ENCODE peak calls at places on chromosomes 12 and 14, in seven cellular contexts. N, Q, U, T, X, R and L are unnamed samples. For H3K4me1, the result is how much of the 10 kb centered on the place peaks cover.

GRCh38 chr12:54650409-54650808 is 2.2 kb upstream of the DCD start:
- DNase-seq in N (no peak), Q (no peak), U (no peak), T (no peak), X (no peak), R (no peak), L (no peak)

GRCh38 chr12:112375105-112375504 is 7.1 kb downstream of the HECTD4 start:
- DNase-seq in N (no peak), Q (no peak), U (no peak), T (no peak), X (peak), R (no peak), L (no peak)

GRCh38 chr12:42587564-42588307 is 1.8 kb downstream of the PRICKLE1 start:
- DNase-seq in N (no peak), Q (no peak), U (no peak), T (no peak), X (peak), R (no peak), L (no peak)

GRCh38 chr12:49942921-49943662 is 7.4 kb upstream of the AQP2 start:
- DNase-seq in N (no peak), Q (peak), U (peak), T (peak), X (peak), R (no peak), L (no peak)

GRCh38 chr12:24778486-24779304 is 170.2 kb downstream of the BCAT1 start:
- DNase-seq in N (no peak), Q (no peak), U (no peak), T (peak), X (no peak), R (no peak), L (no peak)

GRCh38 chr14:77026930-77027537 is 1.5 kb downstream of the IRF2BPL start:
- DNase-seq in N (peak), Q (peak), U (no peak), T (no peak), X (peak), R (peak), L (no peak)

GRCh38 chr12:40145896-40146295 is 40.0 kb upstream of the SLC2A13 start:
- DNase-seq in N (no peak), Q (no peak), U (no peak), T (no peak), X (no peak), R (no peak), L (no peak)

GRCh38 chr12:87428701-87429277 is 600.4 kb downstream of the C12orf50 start:
- DNase-seq in N (no peak), Q (no peak), U (no peak), T (no peak), X (no peak), R (no peak), L (no peak)

GRCh38 chr14:37021406-37021805 is 151.0 kb downstream of the SLC25A21 start:
- DNase-seq in N (no peak), Q (no peak), U (no peak), T (no peak), X (no peak), R (no peak), L (no peak)

GRCh38 chr12:132352896-132353800 is 23.8 kb upstream of the GALNT9 start:
- DNase-seq in N (no peak), Q (peak), U (no peak), T (no peak), X (no peak), R (no peak), L (peak)

GRCh38 chr14:49861581-49861922 is 9.0 kb upstream of the NEMF start:
- DNase-seq in N (peak), Q (peak), U (peak), T (peak), X (peak), R (peak), L (no peak)

GRCh38 chr12:104522985-104523719 is 66.4 kb downstream of the CHST11 start:
- DNase-seq in N (no peak), Q (no peak), U (no peak), T (peak), X (no peak), R (no peak), L (no peak)

GRCh38 chr12:46659844-46660243 is 166.0 kb downstream of the SLC38A4 start:
- DNase-seq in N (no peak), Q (no peak), U (no peak), T (no peak), X (no peak), R (no peak), L (no peak)

GRCh38 chr12:92292016-92292415 is 146.4 kb upstream of the BTG1 start:
- DNase-seq in N (no peak), Q (no peak), U (no peak), T (no peak), X (peak), R (no peak), L (no peak)

GRCh38 chr12:4292266-4293063 is 18.9 kb downstream of the CCND2 start:
- DNase-seq in N (no peak), Q (no peak), U (no peak), T (no peak), X (peak), R (no peak), L (no peak)

GRCh38 chr14:20659813-20660395 is 18.4 kb upstream of the OR6S1 start:
- DNase-seq in N (no peak), Q (peak), U (no peak), T (no peak), X (no peak), R (no peak), L (no peak)

GRCh38 chr12:13002301-13003097 is 2.4 kb upstream of the HEBP1 start:
- DNase-seq in N (no peak), Q (no peak), U (no peak), T (no peak), X (no peak), R (no peak), L (no peak)

GRCh38 chr14:29851397-29851796 is 76.2 kb downstream of the PRKD1 start:
- DNase-seq in N (no peak), Q (no peak), U (no peak), T (no peak), X (no peak), R (no peak), L (no peak)

GRCh38 chr14:100117647-100118376 is 41.6 kb downstream of the DEGS2 start:
- DNase-seq in N (no peak), Q (peak), U (peak), T (no peak), X (no peak), R (no peak), L (no peak)

GRCh38 chr12:75720807-75721206 is 209.4 kb upstream of the KRR1 start:
- DNase-seq in N (no peak), Q (no peak), U (no peak), T (no peak), X (peak), R (no peak), L (peak)

GRCh38 chr14:96100171-96101064 is 61.3 kb downstream of the C14orf132 start:
- DNase-seq in N (peak), Q (peak), U (peak), T (peak), X (peak), R (peak), L (peak)

GRCh38 chr14:53881161-53881846 is 75.3 kb downstream of the BMP4 start:
- DNase-seq in N (no peak), Q (no peak), U (no peak), T (no peak), X (no peak), R (no peak), L (no peak)

GRCh38 chr14:61965030-61965745 is 203.0 kb downstream of the SNAPC1 start:
- DNase-seq in N (no peak), Q (no peak), U (no peak), T (no peak), X (no peak), R (no peak), L (no peak)

GRCh38 chr12:15716566-15716965 is 72.6 kb downstream of the EPS8 start:
- DNase-seq in N (no peak), Q (no peak), U (no peak), T (no peak), X (no peak), R (no peak), L (no peak)

GRCh38 chr14:94936411-94936892 is 166.5 kb upstream of the GSC start:
- DNase-seq in N (no peak), Q (peak), U (peak), T (no peak), X (no peak), R (peak), L (no peak)

GRCh38 chr12:85725991-85726390 is 110.2 kb downstream of the RASSF9 start:
- DNase-seq in N (no peak), Q (no peak), U (no peak), T (no peak), X (no peak), R (no peak), L (no peak)

GRCh38 chr12:99911967-99912366 is 72.8 kb downstream of the ANKS1B start:
- DNase-seq in N (no peak), Q (no peak), U (no peak), T (peak), X (no peak), R (no peak), L (no peak)

GRCh38 chr12:108338915-108339657 is at the start of gene CMKLR1:
- DNase-seq in N (no peak), Q (peak), U (peak), T (no peak), X (peak), R (peak), L (peak)

GRCh38 chr12:8077207-8077606 is 4.9 kb upstream of the NECAP1 start:
- DNase-seq in N (no peak), Q (no peak), U (no peak), T (no peak), X (no peak), R (no peak), L (no peak)

GRCh38 chr14:91005716-91006115 is 54.7 kb downstream of the RPS6KA5 start:
- DNase-seq in N (no peak), Q (no peak), U (no peak), T (no peak), X (no peak), R (no peak), L (no peak)

GRCh38 chr12:124786065-124786964 is 77.3 kb downstream of the SCARB1 start:
- DNase-seq in N (no peak), Q (peak), U (peak), T (no peak), X (peak), R (peak), L (no peak)

GRCh38 chr12:3747543-3747942 is 5.4 kb downstream of the CRACR2A start:
- DNase-seq in N (no peak), Q (no peak), U (peak), T (no peak), X (peak), R (no peak), L (no peak)

GRCh38 chr12:92973614-92974013 is 44.5 kb upstream of the EEA1 start:
- DNase-seq in N (no peak), Q (no peak), U (no peak), T (peak), X (no peak), R (no peak), L (peak)

GRCh38 chr12:123111498-123112165 is 39.3 kb downstream of the PITPNM2 start:
- DNase-seq in N (peak), Q (no peak), U (no peak), T (no peak), X (peak), R (no peak), L (no peak)
- H3K4me1 ChIP-seq in N (under half), Q (under half), U (under half), T (under half), X (under half), R (half or more), L (under half)

DNA sequence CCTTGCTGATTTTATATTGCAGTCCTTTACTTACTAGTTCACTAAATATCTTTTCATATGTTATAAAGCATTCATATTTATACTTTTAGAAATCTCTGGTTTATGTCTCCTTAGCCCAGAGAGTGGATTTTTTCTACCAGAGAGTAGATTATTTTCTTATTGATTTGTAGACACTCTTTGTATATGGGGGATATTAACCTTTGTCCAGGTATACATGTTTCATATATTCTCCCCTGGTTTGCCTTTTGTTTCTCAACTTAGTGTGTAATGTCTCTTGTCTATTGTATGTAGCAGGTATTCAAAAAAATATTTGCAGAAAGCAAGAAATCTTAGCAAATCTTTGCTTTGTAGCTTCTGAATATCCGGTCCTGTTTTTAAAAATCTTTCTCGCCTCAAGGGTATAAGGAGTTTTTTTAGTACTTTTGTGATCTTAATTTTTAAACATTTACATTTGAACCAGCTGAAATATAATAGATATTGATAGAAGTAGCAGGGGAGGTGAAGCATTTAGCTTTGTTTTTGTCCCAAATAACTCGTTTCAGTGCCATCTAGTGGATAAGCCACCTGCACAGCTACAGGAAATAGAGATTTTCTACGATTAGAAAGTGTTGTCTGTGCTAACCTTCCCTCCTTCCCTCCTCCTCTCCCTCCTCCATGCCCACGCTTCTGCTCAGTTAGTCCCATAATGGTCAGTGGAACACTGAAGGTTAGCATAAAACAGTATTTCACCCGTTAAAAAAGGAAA is 97.0 kb downstream of the PHETA1 start:
- DNase-seq in N (no peak), Q (no peak), U (no peak), T (no peak), X (no peak), R (no peak), L (no peak)
- TF ChIP-seq CTCF in N (no peak), Q (no peak), U (no peak), T (peak), X (peak), R (peak), L (peak)

DNA sequence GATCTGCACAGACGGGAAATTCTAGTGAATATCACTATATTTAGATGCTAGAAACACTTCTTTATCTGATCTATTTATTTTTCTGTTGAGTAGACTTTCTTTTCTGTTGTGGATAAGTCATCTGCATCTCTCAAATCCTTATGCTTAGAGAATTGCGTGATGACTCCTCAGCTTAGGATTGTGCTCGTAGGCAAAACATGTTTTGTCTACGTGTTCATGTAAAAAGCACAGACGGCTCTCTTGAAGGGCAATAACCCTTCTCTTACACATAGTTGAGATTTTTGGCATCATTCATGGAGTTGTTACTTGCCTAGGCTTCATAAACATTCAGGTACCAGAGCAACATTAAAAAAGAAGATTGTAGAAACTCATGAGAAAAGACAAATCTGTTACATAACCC is 18.6 kb downstream of the PPFIBP1 start:
- DNase-seq in N (no peak), Q (no peak), U (no peak), T (no peak), X (no peak), R (no peak), L (no peak)
- H3K4me1 ChIP-seq in N (under half), Q (under half), U (under half), T (under half), X (under half), R (half or more), L (under half)

GRCh38 chr12:23039834-23040233 is 414.9 kb downstream of the ETNK1 start:
- DNase-seq in N (no peak), Q (no peak), U (no peak), T (no peak), X (no peak), R (no peak), L (no peak)
- TF ChIP-seq CTCF in N (no peak), Q (no peak), U (no peak), T (no peak), X (no peak), R (no peak), L (no peak)

GRCh38 chr12:96444403-96444802 is 44.2 kb upstream of the CDK17 start:
- DNase-seq in N (no peak), Q (no peak), U (no peak), T (no peak), X (no peak), R (no peak), L (no peak)
- H3K4me1 ChIP-seq in N (under half), Q (under half), U (under half), T (under half), X (under half), R (under half), L (under half)

GRCh38 chr14:104157303-104157928 is 19.0 kb downstream of the KIF26A start:
- DNase-seq in N (no peak), Q (no peak), U (no peak), T (no peak), X (no peak), R (no peak), L (no peak)
- TF ChIP-seq CTCF in N (no peak), Q (no peak), U (no peak), T (no peak), X (peak), R (no peak), L (no peak)

GRCh38 chr14:98181768-98182167 is 1090.2 kb downstream of the BCL11B start:
- DNase-seq in N (no peak), Q (no peak), U (no peak), T (no peak), X (no peak), R (no peak), L (no peak)
- H3K4me1 ChIP-seq in N (half or more), Q (under half), U (under half), T (under half), X (under half), R (under half), L (under half)

DNA sequence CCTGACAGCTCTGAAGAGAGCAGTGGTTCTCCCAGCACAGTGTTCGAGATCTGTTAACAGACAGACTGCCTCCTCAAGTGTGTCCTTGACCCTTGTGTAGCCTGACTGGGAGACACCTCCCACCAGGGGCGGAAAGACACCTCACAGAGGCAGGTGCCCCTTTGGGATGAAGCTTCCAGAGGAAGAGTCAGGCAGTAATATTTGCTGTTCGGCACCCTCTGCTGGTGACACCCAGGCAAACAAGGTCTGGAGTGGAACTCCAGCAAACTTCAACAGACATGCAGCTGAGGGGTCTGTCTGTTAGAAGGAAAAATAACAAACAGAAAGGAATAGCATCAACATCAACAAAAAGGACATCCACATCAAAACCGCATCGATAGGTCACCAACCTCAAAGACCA is 21.6 kb upstream of the ABCC9 start:
- DNase-seq in N (no peak), Q (no peak), U (no peak), T (no peak), X (peak), R (no peak), L (no peak)
- TF ChIP-seq CTCF in N (no peak), Q (no peak), U (no peak), T (no peak), X (peak), R (peak), L (no peak)